ENCODE peak calls at places on chromosomes 11 and 22, in six cellular contexts. C is colonic mucosa, P is spleen, L is tibial nerve, G is PC-9, T is AG04450. O is an unnamed sample.

GRCh38 chr11:73366265-73366610 is 10.0 kb upstream of the RELT start:
- DNase-seq in C (no peak), P (no peak), L (no peak), G (no peak), T (no peak), O (no peak)

GRCh38 chr11:11422291-11423128 is 69.5 kb upstream of the CSNK2A3 start:
- DNase-seq in C (no peak), P (no peak), L (no peak), G (no peak), T (no peak), O (no peak)

GRCh38 chr22:43706558-43707328 is 105.4 kb downstream of the EFCAB6 start:
- DNase-seq in C (no peak), P (no peak), L (no peak), G (no peak), T (no peak), O (no peak)

GRCh38 chr22:21457023-21457787 is 10.0 kb upstream of the TMEM191C start:
- DNase-seq in C (no peak), P (peak; percentile 56), L (no peak), G (peak; percentile 33), T (peak; percentile 11), O (no peak)

GRCh38 chr11:85784480-85784879 is 26.5 kb downstream of the SYTL2 start:
- DNase-seq in C (no peak), P (no peak), L (no peak), G (no peak), T (no peak), O (no peak)

GRCh38 chr11:120013325-120014250 is 124.3 kb downstream of the TRIM29 start:
- DNase-seq in C (peak; percentile 63), P (no peak), L (no peak), G (peak; percentile 21), T (no peak), O (no peak)

GRCh38 chr22:48959496-48959895 is 868.2 kb downstream of the BRD1 start:
- DNase-seq in C (peak; percentile 3), P (peak; percentile 39), L (no peak), G (no peak), T (no peak), O (no peak)

GRCh38 chr11:5336331-5336730 is 7.0 kb downstream of the OR51B5 start:
- DNase-seq in C (no peak), P (no peak), L (no peak), G (no peak), T (no peak), O (no peak)

GRCh38 chr11:38517991-38518390 is 1920.0 kb upstream of the RAG2 start:
- DNase-seq in C (no peak), P (no peak), L (no peak), G (no peak), T (no peak), O (no peak)

GRCh38 chr11:68275721-68276488 is 4.1 kb upstream of the C11orf24 start:
- DNase-seq in C (no peak), P (peak; percentile 43), L (no peak), G (peak; percentile 26), T (no peak), O (no peak)

GRCh38 chr11:83241291-83241946 is 44.7 kb downstream of the CCDC90B start:
- DNase-seq in C (peak; percentile 55), P (no peak), L (peak; percentile 67), G (peak; percentile 32), T (peak; percentile 20), O (no peak)

GRCh38 chr11:13040969-13041561 is 31.9 kb downstream of the RASSF10 start:
- DNase-seq in C (no peak), P (no peak), L (no peak), G (no peak), T (no peak), O (no peak)

GRCh38 chr11:9263840-9264380 is 1.2 kb downstream of the DENND5A start:
- DNase-seq in C (no peak), P (no peak), L (no peak), G (no peak), T (no peak), O (no peak)

GRCh38 chr11:63764712-63765631 is 3.6 kb downstream of the ZFTA start:
- DNase-seq in C (peak; percentile 81), P (no peak), L (no peak), G (no peak), T (no peak), O (no peak)

GRCh38 chr11:18371279-18371678 is 23.1 kb upstream of the LDHA start:
- DNase-seq in C (no peak), P (no peak), L (no peak), G (no peak), T (no peak), O (no peak)

GRCh38 chr11:84812351-84813083 is 814.6 kb downstream of the DLG2 start:
- DNase-seq in C (no peak), P (no peak), L (no peak), G (no peak), T (no peak), O (no peak)

GRCh38 chr11:67483498-67483798 is 622 bp downstream of the AIP start:
- DNase-seq in C (no peak), P (no peak), L (no peak), G (no peak), T (no peak), O (no peak)

GRCh38 chr11:17164361-17165246 is 43.2 kb downstream of the PIK3C2A start:
- DNase-seq in C (no peak), P (no peak), L (peak; percentile 20), G (peak; percentile 2), T (no peak), O (peak; percentile 23)

GRCh38 chr11:79637219-79637618 is 196.4 kb upstream of the TENM4 start:
- DNase-seq in C (no peak), P (no peak), L (no peak), G (no peak), T (no peak), O (no peak)
- H3K4me3 ChIP-seq in C (no peak overlapping the region), P (no peak overlapping the region), L (no peak overlapping the region), G (no peak overlapping the region), T (no peak overlapping the region), O (no peak overlapping the region)

DNA sequence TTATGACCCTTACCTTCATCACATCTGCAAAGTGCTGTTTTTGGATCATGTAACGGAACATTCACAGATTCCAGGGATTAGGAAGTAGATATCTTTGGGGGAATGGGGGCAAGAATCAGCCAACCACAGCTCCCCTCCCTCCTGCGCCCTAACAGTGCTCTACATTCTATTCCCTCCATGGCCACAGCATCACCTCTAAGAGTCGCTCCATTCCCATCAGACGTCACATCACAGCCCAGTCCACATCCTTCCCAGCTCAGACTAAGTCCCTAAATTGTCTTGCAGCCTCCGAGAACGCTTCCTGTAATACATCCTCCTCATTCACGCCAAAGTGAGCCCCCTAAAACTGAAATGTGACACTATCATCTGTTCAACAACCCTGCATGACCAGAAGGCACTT is 5.9 kb downstream of the SCGB1D1 start:
- DNase-seq in C (no peak), P (no peak), L (no peak), G (no peak), T (no peak), O (no peak)
- TF ChIP-seq CTCF in C (no peak), P (no peak), L (no peak), G (no peak), T (no peak), O (no peak)

GRCh38 chr22:37239336-37240239 is 4.5 kb downstream of the RAC2 start:
- DNase-seq in C (no peak), P (peak; percentile 72), L (no peak), G (no peak), T (no peak), O (no peak)
- H3K27me3 ChIP-seq in C (no peaks in the 10 kb centered on the region), P (no peaks in the 10 kb centered on the region), L (no peaks in the 10 kb centered on the region), G (no peaks in the 10 kb centered on the region), T (no peaks in the 10 kb centered on the region), O (no peaks in the 10 kb centered on the region)

GRCh38 chr11:118264568-118265470 is 722 bp upstream of the MPZL2 start:
- DNase-seq in C (peak; percentile 19), P (no peak), L (no peak), G (no peak), T (no peak), O (no peak)
- H3K4me3 ChIP-seq in C (peak overlapping the region; percentile 40), P (peak overlapping the region; percentile 23), L (peak overlapping the region; percentile 37), G (peak overlapping the region; percentile 86), T (no peak overlapping the region), O (no peak overlapping the region)

GRCh38 chr22:22810018-22810427 is 77.6 kb upstream of the IGLL5 start:
- DNase-seq in C (no peak), P (peak; percentile 93), L (peak; percentile 15), G (no peak), T (no peak), O (no peak)
- TF ChIP-seq CTCF in C (peak; percentile 84), P (peak; percentile 62), L (peak; percentile 14), G (no peak), T (peak; percentile 76), O (peak; percentile 68)

O was measured in BJ.